ENCODE peak calls at places on chromosome 14, in five cellular contexts. One of them, this sample, is unnamed.

GRCh38 chr14:65536781-65537423 is 124.4 kb downstream of the FUT8 start:
- DNase-seq in transverse colon: no peak
- DNase-seq in H9: no peak
- DNase-seq in Caco-2: no peak
- DNase-seq in AG04449: no peak
- DNase-seq in this sample: no peak

GRCh38 chr14:103879570-103880333 is 32.4 kb upstream of the PPP1R13B start:
- DNase-seq in transverse colon: peak
- DNase-seq in H9: peak
- DNase-seq in Caco-2: peak
- DNase-seq in AG04449: no peak
- DNase-seq in this sample: peak

GRCh38 chr14:26252176-26252575 is 345.7 kb downstream of the NOVA1 start:
- DNase-seq in transverse colon: no peak
- DNase-seq in H9: no peak
- DNase-seq in Caco-2: no peak
- DNase-seq in AG04449: no peak
- DNase-seq in this sample: no peak

GRCh38 chr14:35342160-35343010 is 50.2 kb downstream of the PSMA6 start:
- DNase-seq in transverse colon: no peak
- DNase-seq in H9: no peak
- DNase-seq in Caco-2: no peak
- DNase-seq in AG04449: no peak
- DNase-seq in this sample: no peak

GRCh38 chr14:100069161-100069800 is 4.1 kb downstream of the EVL start:
- DNase-seq in transverse colon: no peak
- DNase-seq in H9: no peak
- DNase-seq in Caco-2: no peak
- DNase-seq in AG04449: no peak
- DNase-seq in this sample: peak

GRCh38 chr14:99687284-99688209 is 3.4 kb downstream of the CYP46A1 start:
- DNase-seq in transverse colon: no peak
- DNase-seq in H9: peak
- DNase-seq in Caco-2: peak
- DNase-seq in AG04449: no peak
- DNase-seq in this sample: peak

GRCh38 chr14:22848391-22849164 is 12.2 kb downstream of the MMP14 start:
- DNase-seq in transverse colon: peak
- DNase-seq in H9: peak
- DNase-seq in Caco-2: no peak
- DNase-seq in AG04449: no peak
- DNase-seq in this sample: no peak

GRCh38 chr14:67675219-67675582 is 769 bp upstream of the VTI1B start:
- DNase-seq in transverse colon: no peak
- DNase-seq in H9: no peak
- DNase-seq in Caco-2: no peak
- DNase-seq in AG04449: no peak
- DNase-seq in this sample: no peak

GRCh38 chr14:68655961-68656360 is 136.9 kb downstream of the ZFP36L1 start:
- DNase-seq in transverse colon: no peak
- DNase-seq in H9: no peak
- DNase-seq in Caco-2: peak
- DNase-seq in AG04449: no peak
- DNase-seq in this sample: no peak

GRCh38 chr14:76848879-76849278 is 22.7 kb downstream of the LRRC74A start:
- DNase-seq in transverse colon: no peak
- DNase-seq in H9: no peak
- DNase-seq in Caco-2: no peak
- DNase-seq in AG04449: no peak
- DNase-seq in this sample: no peak

GRCh38 chr14:75441731-75442130 is 13.9 kb downstream of the JDP2 start:
- DNase-seq in transverse colon: no peak
- DNase-seq in H9: peak
- DNase-seq in Caco-2: no peak
- DNase-seq in AG04449: no peak
- DNase-seq in this sample: no peak

GRCh38 chr14:85517113-85517688 is 12.7 kb upstream of the FLRT2 start:
- DNase-seq in transverse colon: no peak
- DNase-seq in H9: no peak
- DNase-seq in Caco-2: no peak
- DNase-seq in AG04449: no peak
- DNase-seq in this sample: no peak

GRCh38 chr14:67389261-67389660 is 22.7 kb downstream of the PLEK2 start:
- DNase-seq in transverse colon: no peak
- DNase-seq in H9: no peak
- DNase-seq in Caco-2: no peak
- DNase-seq in AG04449: no peak
- DNase-seq in this sample: no peak

GRCh38 chr14:64279719-64280668 is 14.2 kb downstream of the ESR2 start:
- DNase-seq in transverse colon: no peak
- DNase-seq in H9: no peak
- DNase-seq in Caco-2: no peak
- DNase-seq in AG04449: no peak
- DNase-seq in this sample: peak

GRCh38 chr14:94992046-94992445 is 165.3 kb downstream of the DICER1 start:
- DNase-seq in transverse colon: no peak
- DNase-seq in H9: no peak
- DNase-seq in Caco-2: no peak
- DNase-seq in AG04449: no peak
- DNase-seq in this sample: no peak

GRCh38 chr14:101122855-101123129 is 219.3 kb upstream of the RTL1 start:
- DNase-seq in transverse colon: no peak
- DNase-seq in H9: no peak
- DNase-seq in Caco-2: no peak
- DNase-seq in AG04449: no peak
- DNase-seq in this sample: no peak

GRCh38 chr14:50085570-50086315 is 30.6 kb downstream of the VCPKMT start:
- DNase-seq in transverse colon: no peak
- DNase-seq in H9: no peak
- DNase-seq in Caco-2: no peak
- DNase-seq in AG04449: peak
- DNase-seq in this sample: peak

GRCh38 chr14:79573486-79573885 is 637.8 kb downstream of the DIO2 start:
- DNase-seq in transverse colon: no peak
- DNase-seq in H9: no peak
- DNase-seq in Caco-2: no peak
- DNase-seq in AG04449: no peak
- DNase-seq in this sample: no peak

GRCh38 chr14:70884595-70885342 is 22.5 kb upstream of the PCNX1 start:
- DNase-seq in transverse colon: no peak
- DNase-seq in H9: no peak
- DNase-seq in Caco-2: no peak
- DNase-seq in AG04449: no peak
- DNase-seq in this sample: peak

GRCh38 chr14:91252901-91253794 is 8.6 kb upstream of the GPR68 start:
- DNase-seq in transverse colon: peak
- DNase-seq in H9: peak
- DNase-seq in Caco-2: peak
- DNase-seq in AG04449: no peak
- DNase-seq in this sample: peak

GRCh38 chr14:31261859-31262739 is 54.5 kb upstream of the HECTD1 start:
- DNase-seq in transverse colon: no peak
- DNase-seq in H9: no peak
- DNase-seq in Caco-2: peak
- DNase-seq in AG04449: no peak
- DNase-seq in this sample: no peak

GRCh38 chr14:75715926-75716780 is 55.1 kb downstream of the TTLL5 start:
- DNase-seq in transverse colon: no peak
- DNase-seq in H9: no peak
- DNase-seq in Caco-2: no peak
- DNase-seq in AG04449: peak
- DNase-seq in this sample: no peak

GRCh38 chr14:93898731-93899130 is 28.4 kb upstream of the FAM181A start:
- DNase-seq in transverse colon: no peak
- DNase-seq in H9: no peak
- DNase-seq in Caco-2: no peak
- DNase-seq in AG04449: no peak
- DNase-seq in this sample: no peak

GRCh38 chr14:93897476-93897845 is 29.7 kb upstream of the FAM181A start:
- DNase-seq in transverse colon: no peak
- DNase-seq in H9: no peak
- DNase-seq in Caco-2: no peak
- DNase-seq in AG04449: no peak
- DNase-seq in this sample: no peak

GRCh38 chr14:93894992-93895391 is 32.2 kb upstream of the FAM181A start:
- DNase-seq in transverse colon: no peak
- DNase-seq in H9: peak
- DNase-seq in Caco-2: no peak
- DNase-seq in AG04449: no peak
- DNase-seq in this sample: no peak

GRCh38 chr14:93901813-93902212 is 25.3 kb upstream of the FAM181A start:
- DNase-seq in transverse colon: no peak
- DNase-seq in H9: no peak
- DNase-seq in Caco-2: peak
- DNase-seq in AG04449: no peak
- DNase-seq in this sample: no peak

GRCh38 chr14:93898081-93898611 is 29.0 kb upstream of the FAM181A start:
- DNase-seq in transverse colon: no peak
- DNase-seq in H9: no peak
- DNase-seq in Caco-2: no peak
- DNase-seq in AG04449: no peak
- DNase-seq in this sample: no peak
- TF ChIP-seq CTCF in transverse colon: no peak
- TF ChIP-seq CTCF in H9: no peak
- TF ChIP-seq CTCF in Caco-2: no peak
- TF ChIP-seq CTCF in AG04449: no peak
- TF ChIP-seq CTCF in this sample: no peak

DNA sequence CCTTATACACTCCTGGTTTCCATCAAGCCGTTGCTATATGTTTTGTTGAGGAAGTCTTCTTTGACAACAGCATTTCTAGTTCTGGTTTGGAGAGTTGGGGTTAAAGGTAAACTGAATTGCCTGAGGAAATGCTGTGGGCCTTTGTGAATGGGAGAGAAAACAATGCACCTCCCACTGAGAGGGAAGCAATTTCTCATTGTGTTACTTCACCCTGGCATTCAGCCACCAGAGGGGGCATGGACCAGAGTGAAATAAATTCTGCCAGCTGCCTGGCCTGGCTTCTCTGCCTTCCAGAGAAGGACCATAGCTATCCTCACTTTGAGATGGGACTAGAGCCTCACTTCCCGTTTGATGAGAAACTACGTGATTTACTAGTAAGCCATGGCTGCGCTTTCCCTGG is 475.3 kb downstream of the EGLN3 start:
- DNase-seq in transverse colon: peak
- DNase-seq in H9: peak
- DNase-seq in Caco-2: peak
- DNase-seq in AG04449: no peak
- DNase-seq in this sample: peak
- TF ChIP-seq CTCF in transverse colon: peak
- TF ChIP-seq CTCF in H9: peak
- TF ChIP-seq CTCF in Caco-2: peak
- TF ChIP-seq CTCF in AG04449: peak
- TF ChIP-seq CTCF in this sample: no peak

GRCh38 chr14:102565331-102565887 is 27.0 kb upstream of the RCOR1 start:
- DNase-seq in transverse colon: no peak
- DNase-seq in H9: no peak
- DNase-seq in Caco-2: no peak
- DNase-seq in AG04449: no peak
- DNase-seq in this sample: no peak
- TF ChIP-seq CTCF in transverse colon: no peak
- TF ChIP-seq CTCF in H9: no peak
- TF ChIP-seq CTCF in Caco-2: no peak
- TF ChIP-seq CTCF in AG04449: no peak
- TF ChIP-seq CTCF in this sample: no peak

DNA sequence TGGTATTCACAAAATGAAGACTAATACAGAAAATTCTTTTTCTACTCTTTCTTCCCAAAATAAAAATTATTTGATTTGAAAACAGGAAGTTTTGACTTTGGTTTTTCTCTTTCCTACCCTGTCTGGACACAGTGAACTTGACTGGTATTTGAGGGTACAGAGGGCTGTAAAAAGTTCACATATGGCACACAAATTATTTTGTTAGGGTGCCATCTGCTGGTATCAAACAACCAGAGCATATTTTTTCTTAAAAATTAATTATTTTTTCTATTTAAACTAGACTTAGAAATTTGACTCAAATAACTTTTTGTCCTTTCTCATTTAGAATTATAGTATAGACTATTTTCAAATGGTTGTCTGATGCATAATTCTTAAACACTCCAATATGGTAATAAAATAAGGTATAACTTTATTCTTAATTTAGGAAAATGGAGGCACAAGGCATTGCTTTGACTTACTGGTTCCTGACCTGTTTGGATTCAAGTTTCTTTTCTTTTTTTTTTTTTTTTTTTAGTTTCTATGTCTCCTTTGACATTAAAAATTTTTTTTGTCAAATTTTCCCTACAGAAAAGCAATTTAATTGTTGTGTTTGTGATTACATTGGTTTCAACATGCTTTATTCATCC is 390.6 kb downstream of the PRKD1 start:
- DNase-seq in transverse colon: no peak
- DNase-seq in H9: no peak
- DNase-seq in Caco-2: no peak
- DNase-seq in AG04449: no peak
- DNase-seq in this sample: no peak
- TF ChIP-seq CTCF in transverse colon: peak
- TF ChIP-seq CTCF in H9: peak
- TF ChIP-seq CTCF in Caco-2: peak
- TF ChIP-seq CTCF in AG04449: no peak
- TF ChIP-seq CTCF in this sample: no peak

GRCh38 chr14:105482486-105483110 is 4.1 kb upstream of the CRIP1 start:
- DNase-seq in transverse colon: no peak
- DNase-seq in H9: no peak
- DNase-seq in Caco-2: no peak
- DNase-seq in AG04449: no peak
- DNase-seq in this sample: no peak

GRCh38 chr14:105480807-105481801 is 5.6 kb upstream of the CRIP1 start:
- DNase-seq in transverse colon: peak
- DNase-seq in H9: peak
- DNase-seq in Caco-2: peak
- DNase-seq in AG04449: peak
- DNase-seq in this sample: peak

GRCh38 chr14:105483300-105484068 is 3.2 kb upstream of the CRIP1 start:
- DNase-seq in transverse colon: peak
- DNase-seq in H9: no peak
- DNase-seq in Caco-2: no peak
- DNase-seq in AG04449: no peak
- DNase-seq in this sample: no peak

GRCh38 chr14:105480165-105480564 is 5.5 kb downstream of the CRIP2 start:
- DNase-seq in transverse colon: no peak
- DNase-seq in H9: no peak
- DNase-seq in Caco-2: no peak
- DNase-seq in AG04449: no peak
- DNase-seq in this sample: no peak

DNA sequence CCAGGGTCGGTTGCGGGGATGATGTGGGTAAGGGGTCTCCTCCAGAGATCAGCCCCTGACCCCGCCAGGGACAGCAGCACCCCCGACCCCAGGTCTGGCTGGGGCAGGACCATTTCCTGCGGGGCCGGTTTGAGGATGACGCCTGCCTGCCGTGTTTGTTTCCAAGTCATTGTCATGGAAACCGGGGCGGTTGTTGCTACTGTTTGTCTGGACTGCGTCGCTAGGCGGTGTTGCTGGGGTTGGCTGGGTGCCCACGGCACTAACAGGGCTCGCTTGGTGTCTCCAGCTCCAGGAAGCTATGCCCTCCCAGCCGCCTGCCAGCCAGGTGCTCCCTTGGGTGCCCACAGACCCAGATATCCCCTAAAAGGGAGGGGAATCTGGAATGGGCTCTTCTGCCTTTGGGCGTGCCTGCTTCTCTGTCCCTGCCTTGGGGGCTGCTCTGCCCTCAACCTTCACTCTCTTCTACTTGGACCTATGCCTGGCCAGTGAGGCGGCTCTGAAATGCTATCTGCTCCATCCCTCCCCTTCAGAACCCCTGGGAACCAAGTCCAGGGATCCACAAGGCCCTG is 4.7 kb upstream of the CRIP1 start:
- DNase-seq in transverse colon: peak
- DNase-seq in H9: peak
- DNase-seq in Caco-2: peak
- DNase-seq in AG04449: peak
- DNase-seq in this sample: peak
- TF ChIP-seq CTCF in transverse colon: no peak
- TF ChIP-seq CTCF in H9: peak
- TF ChIP-seq CTCF in Caco-2: no peak
- TF ChIP-seq CTCF in AG04449: peak
- TF ChIP-seq CTCF in this sample: no peak

This sample was measured in activated CD8-positive, alpha-beta T cell treated with anti-CD3 and anti-CD28 coated beads for 36 hours.